ENCODE peak calls at places on chromosomes 3 and 15, in nine cellular contexts. E is GM23338, N is neural progenitor cell, P is OCI-LY7, G is hepatocyte, F is HCT116, K is PC-3, H is SK-N-SH, W is MM.1S. D is an unnamed sample.

GRCh38 chr3:39705351-39705900 is 104.0 kb upstream of the MYRIP start:
- DNase-seq in E (no peak), N (no peak), P (no peak), G (no peak), F (no peak), K (peak), H (no peak), W (no peak), D (peak)

GRCh38 chr3:51982352-51982837 is 940 bp upstream of the ACY1 start:
- DNase-seq in E (peak), N (peak), P (peak), G (peak), F (peak), K (peak), H (peak), W (peak), D (peak)

GRCh38 chr15:61064653-61065052 is 164.4 kb downstream of the RORA start:
- DNase-seq in E (no peak), N (no peak), P (no peak), G (no peak), F (no peak), K (no peak), H (no peak), W (no peak), D (no peak)

GRCh38 chr15:77507911-77508310 is 87.2 kb downstream of the HMG20A start:
- DNase-seq in E (no peak), N (no peak), P (no peak), G (no peak), F (peak), K (peak), H (no peak), W (no peak), D (peak)

GRCh38 chr3:107028626-107029025 is 348.6 kb upstream of the CCDC54 start:
- DNase-seq in E (no peak), N (no peak), P (no peak), G (no peak), F (no peak), K (peak), H (no peak), W (no peak), D (no peak)

GRCh38 chr15:72285927-72286516 is 13.7 kb upstream of the PARP6 start:
- DNase-seq in E (peak), N (peak), P (peak), G (peak), F (peak), K (peak), H (peak), W (peak), D (peak)

GRCh38 chr15:100339999-100340398 is 1.8 kb downstream of the ADAMTS17 start:
- DNase-seq in E (no peak), N (no peak), P (no peak), G (no peak), F (no peak), K (no peak), H (no peak), W (no peak), D (no peak)

GRCh38 chr3:53650928-53651654 is 156.7 kb downstream of the CACNA1D start:
- DNase-seq in E (no peak), N (no peak), P (no peak), G (no peak), F (no peak), K (no peak), H (no peak), W (no peak), D (no peak)

GRCh38 chr3:9955067-9955502 is 2.9 kb upstream of the PRRT3 start:
- DNase-seq in E (peak), N (no peak), P (no peak), G (no peak), F (no peak), K (no peak), H (no peak), W (no peak), D (no peak)

GRCh38 chr3:194565597-194566190 is 67.5 kb downstream of the TMEM44 start:
- DNase-seq in E (peak), N (no peak), P (no peak), G (no peak), F (no peak), K (peak), H (no peak), W (no peak), D (peak)

GRCh38 chr3:61638721-61639120 is 77.3 kb downstream of the PTPRG start:
- DNase-seq in E (no peak), N (no peak), P (no peak), G (no peak), F (no peak), K (no peak), H (no peak), W (no peak), D (peak)

GRCh38 chr3:66572090-66572632 is 71.3 kb upstream of the LRIG1 start:
- DNase-seq in E (peak), N (peak), P (no peak), G (no peak), F (no peak), K (no peak), H (no peak), W (no peak), D (no peak)

GRCh38 chr3:77014236-77014635 is 25.7 kb upstream of the ROBO2 start:
- DNase-seq in E (peak), N (peak), P (no peak), G (no peak), F (no peak), K (no peak), H (no peak), W (no peak), D (no peak)

GRCh38 chr3:119555309-119555735 is 4.1 kb downstream of the CD80 start:
- DNase-seq in E (no peak), N (no peak), P (no peak), G (no peak), F (no peak), K (no peak), H (no peak), W (no peak), D (no peak)

GRCh38 chr3:139764936-139765335 is 87.2 kb upstream of the NMNAT3 start:
- DNase-seq in E (no peak), N (no peak), P (no peak), G (no peak), F (no peak), K (peak), H (no peak), W (no peak), D (peak)

GRCh38 chr3:178522200-178523052 is 13.8 kb upstream of the KCNMB2 start:
- DNase-seq in E (no peak), N (no peak), P (no peak), G (no peak), F (no peak), K (no peak), H (no peak), W (peak), D (no peak)

GRCh38 chr3:124999317-124999716 is 56.5 kb downstream of the HEG1 start:
- DNase-seq in E (no peak), N (no peak), P (no peak), G (no peak), F (no peak), K (no peak), H (peak), W (no peak), D (no peak)

GRCh38 chr3:172525116-172525613 is 1.9 kb upstream of the TNFSF10 start:
- DNase-seq in E (no peak), N (no peak), P (no peak), G (no peak), F (no peak), K (no peak), H (no peak), W (no peak), D (no peak)

GRCh38 chr3:193052294-193052693 is 134.6 kb upstream of the MB21D2 start:
- DNase-seq in E (no peak), N (no peak), P (no peak), G (no peak), F (no peak), K (no peak), H (no peak), W (no peak), D (no peak)

GRCh38 chr15:29674661-29675533 is 147.4 kb downstream of the TJP1 start:
- DNase-seq in E (peak), N (peak), P (no peak), G (peak), F (no peak), K (peak), H (peak), W (no peak), D (peak)

GRCh38 chr3:99505646-99506269 is 132.6 kb upstream of the COL8A1 start:
- DNase-seq in E (no peak), N (no peak), P (no peak), G (no peak), F (no peak), K (peak), H (no peak), W (peak), D (peak)

GRCh38 chr3:146280859-146281258 is 30.0 kb upstream of the PLSCR4 start:
- DNase-seq in E (no peak), N (no peak), P (no peak), G (peak), F (no peak), K (no peak), H (no peak), W (no peak), D (peak)

GRCh38 chr15:28098360-28098765 is 752 bp downstream of the OCA2 start:
- DNase-seq in E (no peak), N (no peak), P (no peak), G (no peak), F (no peak), K (no peak), H (no peak), W (no peak), D (no peak)

GRCh38 chr15:41933771-41934170 is 38.6 kb downstream of the EHD4 start:
- DNase-seq in E (no peak), N (no peak), P (no peak), G (peak), F (peak), K (peak), H (no peak), W (no peak), D (peak)

GRCh38 chr15:58677426-58677825 is 72.1 kb downstream of the ADAM10 start:
- DNase-seq in E (no peak), N (no peak), P (no peak), G (no peak), F (no peak), K (no peak), H (no peak), W (no peak), D (no peak)

GRCh38 chr15:84598250-84598649 is 2.6 kb upstream of the ZSCAN2 start:
- DNase-seq in E (peak), N (peak), P (peak), G (no peak), F (no peak), K (no peak), H (no peak), W (peak), D (no peak)

GRCh38 chr15:40282144-40282869 is 557 bp downstream of the ANKRD63 start:
- DNase-seq in E (peak), N (peak), P (no peak), G (peak), F (no peak), K (peak), H (peak), W (no peak), D (peak)

GRCh38 chr15:49103002-49103401 is 52.4 kb downstream of the COPS2 start:
- DNase-seq in E (no peak), N (no peak), P (no peak), G (no peak), F (no peak), K (no peak), H (no peak), W (no peak), D (peak)

GRCh38 chr3:175670572-175670971 is 811.4 kb downstream of the NAALADL2 start:
- DNase-seq in E (no peak), N (no peak), P (no peak), G (no peak), F (no peak), K (no peak), H (no peak), W (no peak), D (peak)

GRCh38 chr3:9623148-9623547 is 26.2 kb upstream of the MTMR14 start:
- DNase-seq in E (no peak), N (no peak), P (no peak), G (no peak), F (no peak), K (peak), H (peak), W (no peak), D (no peak)

GRCh38 chr3:58010562-58010961 is 2.3 kb downstream of the FLNB start:
- DNase-seq in E (no peak), N (no peak), P (no peak), G (peak), F (no peak), K (no peak), H (peak), W (no peak), D (peak)
- H3K4me3 ChIP-seq in E (peak), N (no peak), P (peak), G (peak), F (peak), K (peak), H (peak), W (no peak), D (peak)

GRCh38 chr15:90192961-90193786 is 8.0 kb upstream of the SEMA4B start:
- DNase-seq in E (no peak), N (no peak), P (no peak), G (no peak), F (no peak), K (no peak), H (no peak), W (no peak), D (no peak)
- H2AFZ ChIP-seq in E (no peak), N (no peak), P (no peak), G (no peak), F (no peak), K (no peak), H (no peak), W (no peak), D (no peak)

GRCh38 chr3:23183731-23184130 is 19.4 kb upstream of the UBE2E2 start:
- DNase-seq in E (peak), N (peak), P (peak), G (peak), F (peak), K (peak), H (peak), W (peak), D (peak)
- TF ChIP-seq EZH2phosphoT487 in E (no peak), N (no peak), P (no peak), G (no peak), F (no peak), K (no peak), H (no peak), W (no peak), D (no peak)

GRCh38 chr3:183697123-183697609 is 431 bp upstream of the YEATS2 start:
- DNase-seq in E (no peak), N (no peak), P (no peak), G (no peak), F (no peak), K (no peak), H (no peak), W (no peak), D (no peak)
- H3K4me3 ChIP-seq in E (peak), N (peak), P (peak), G (peak), F (peak), K (peak), H (peak), W (peak), D (peak)

GRCh38 chr3:94441494-94441847 is 378.6 kb downstream of the NSUN3 start:
- DNase-seq in E (no peak), N (no peak), P (no peak), G (no peak), F (no peak), K (no peak), H (no peak), W (no peak), D (no peak)
- H2AFZ ChIP-seq in E (no peak), N (no peak), P (no peak), G (no peak), F (no peak), K (peak), H (peak), W (no peak), D (no peak)

DNA sequence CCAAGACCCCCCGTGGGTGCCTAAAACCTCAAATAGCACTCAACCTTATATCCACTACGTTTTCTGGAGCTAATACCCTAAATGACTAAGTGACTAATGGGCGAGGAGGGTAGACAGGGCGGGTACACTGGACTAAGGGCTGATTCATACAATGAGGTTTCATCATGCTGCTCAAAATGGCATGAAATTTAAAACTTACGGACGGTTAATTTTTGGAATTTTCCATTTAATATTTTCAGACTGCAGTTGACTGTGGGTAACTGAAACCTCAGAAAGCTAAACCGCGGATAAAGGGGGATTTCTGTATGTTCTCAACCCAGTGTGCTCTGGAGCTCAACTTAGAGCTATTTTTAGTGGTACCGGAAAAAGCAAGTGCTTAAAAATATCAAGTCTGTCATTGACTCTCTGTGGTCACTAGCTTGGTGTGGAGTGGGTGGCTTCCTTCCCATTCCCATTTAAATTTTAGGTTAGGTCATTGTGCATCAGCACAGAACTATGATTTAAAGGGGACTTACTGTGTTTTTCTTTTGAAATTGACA is 72.9 kb downstream of the LRRC28 start:
- DNase-seq in E (no peak), N (no peak), P (no peak), G (no peak), F (peak), K (peak), H (no peak), W (peak), D (peak)
- TF ChIP-seq EZH2phosphoT487 in E (no peak), N (no peak), P (no peak), G (no peak), F (no peak), K (no peak), H (no peak), W (no peak), D (peak)

GRCh38 chr15:22950211-22950990 is 29.8 kb downstream of the CYFIP1 start:
- DNase-seq in E (no peak), N (no peak), P (no peak), G (no peak), F (no peak), K (no peak), H (no peak), W (no peak), D (no peak)
- H3K4me3 ChIP-seq in E (no peak), N (no peak), P (no peak), G (no peak), F (no peak), K (no peak), H (no peak), W (no peak), D (no peak)

DNA sequence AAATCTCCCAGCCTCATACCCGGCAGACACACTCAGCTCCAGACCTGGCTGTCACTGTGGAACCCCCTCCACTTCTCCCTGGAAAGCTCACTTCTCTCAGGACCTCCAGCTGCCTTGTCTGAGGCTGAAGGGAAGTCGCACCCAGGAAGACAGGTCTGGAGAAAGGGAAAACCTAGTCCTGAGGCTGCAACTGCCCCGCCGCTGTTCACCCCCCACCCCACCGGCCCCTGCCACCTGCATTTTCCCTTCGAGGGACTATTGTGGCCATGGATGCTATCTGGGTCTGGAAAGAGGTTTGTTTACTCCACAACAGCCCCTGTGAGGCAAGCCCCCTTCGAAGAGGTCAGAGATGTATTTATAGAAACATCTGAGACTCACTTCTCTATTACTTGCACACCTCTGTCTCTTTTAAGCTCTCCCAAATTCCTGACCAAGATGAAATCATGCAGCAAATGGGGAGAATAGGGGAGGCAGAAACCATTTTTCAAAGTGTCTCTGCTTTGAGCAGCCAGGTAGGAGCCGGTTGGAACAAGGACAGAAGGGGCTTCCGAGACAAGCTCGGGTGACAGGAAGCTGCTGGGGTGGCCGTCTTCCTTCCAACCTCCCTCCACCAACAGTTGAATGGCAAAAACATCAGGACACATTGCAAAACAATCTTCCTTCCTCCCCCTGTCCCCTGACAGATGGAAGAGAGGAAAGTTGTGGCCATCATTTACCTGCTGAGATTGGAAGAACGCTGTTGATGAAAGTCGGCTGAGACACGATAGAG is 518 bp downstream of the COLQ start:
- DNase-seq in E (no peak), N (no peak), P (no peak), G (no peak), F (no peak), K (no peak), H (no peak), W (no peak), D (no peak)
- H2AFZ ChIP-seq in E (peak), N (no peak), P (no peak), G (no peak), F (no peak), K (no peak), H (no peak), W (no peak), D (no peak)

GRCh38 chr3:160677459-160677901 is 520 bp downstream of the ARL14 start:
- DNase-seq in E (no peak), N (peak), P (no peak), G (no peak), F (no peak), K (peak), H (no peak), W (no peak), D (peak)

GRCh38 chr3:160673188-160673587 is 3.8 kb upstream of the ARL14 start:
- DNase-seq in E (no peak), N (no peak), P (no peak), G (no peak), F (no peak), K (no peak), H (no peak), W (no peak), D (no peak)

GRCh38 chr3:160676547-160677303 is at the start of gene ARL14:
- DNase-seq in E (no peak), N (no peak), P (no peak), G (peak), F (peak), K (peak), H (no peak), W (no peak), D (peak)

GRCh38 chr3:160678447-160678846 is 1.5 kb downstream of the ARL14 start:
- DNase-seq in E (no peak), N (no peak), P (no peak), G (peak), F (no peak), K (peak), H (no peak), W (no peak), D (no peak)

GRCh38 chr3:160675566-160676124 is 1.3 kb upstream of the ARL14 start:
- DNase-seq in E (no peak), N (no peak), P (no peak), G (no peak), F (no peak), K (peak), H (no peak), W (no peak), D (no peak)
- TF ChIP-seq EZH2phosphoT487 in E (no peak), N (no peak), P (no peak), G (no peak), F (no peak), K (no peak), H (no peak), W (no peak), D (no peak)